ENCODE peak calls at places on chromosomes 2 and 18, in four cellular contexts. One of them, this sample, is unnamed.

GRCh38 chr2:84888401-84889276 is 7.8 kb upstream of the TRABD2A start:
- DNase-seq in CD8-positive, alpha-beta memory T cell: no peak
- DNase-seq in fibroblast of lung: peak
- DNase-seq in tibial artery: no peak
- DNase-seq in this sample: no peak

GRCh38 chr2:39607538-39608211 is 58.0 kb upstream of the TMEM178A start:
- DNase-seq in tibial artery: no peak
- DNase-seq in CD8-positive, alpha-beta memory T cell: no peak
- DNase-seq in fibroblast of lung: no peak
- DNase-seq in this sample: no peak

GRCh38 chr2:239298126-239298804 is 102.6 kb downstream of the HDAC4 start:
- DNase-seq in CD8-positive, alpha-beta memory T cell: peak
- DNase-seq in tibial artery: peak
- DNase-seq in fibroblast of lung: no peak
- DNase-seq in this sample: no peak

GRCh38 chr18:56538756-56539155 is 99.6 kb downstream of the TXNL1 start:
- DNase-seq in CD8-positive, alpha-beta memory T cell: no peak
- DNase-seq in tibial artery: no peak
- DNase-seq in fibroblast of lung: peak
- DNase-seq in this sample: no peak

GRCh38 chr2:7672027-7672684 is 754.9 kb downstream of the RNF144A start:
- DNase-seq in tibial artery: no peak
- DNase-seq in CD8-positive, alpha-beta memory T cell: peak
- DNase-seq in fibroblast of lung: peak
- DNase-seq in this sample: peak

GRCh38 chr2:174868916-174869315 is 104.6 kb upstream of the CHRNA1 start:
- DNase-seq in CD8-positive, alpha-beta memory T cell: no peak
- DNase-seq in tibial artery: no peak
- DNase-seq in fibroblast of lung: no peak
- DNase-seq in this sample: no peak

GRCh38 chr2:88542668-88543067 is 84.6 kb downstream of the EIF2AK3 start:
- DNase-seq in CD8-positive, alpha-beta memory T cell: no peak
- DNase-seq in tibial artery: no peak
- DNase-seq in fibroblast of lung: no peak
- DNase-seq in this sample: no peak

GRCh38 chr2:126901459-126901858 is 2.8 kb downstream of the TEX51 start:
- DNase-seq in fibroblast of lung: no peak
- DNase-seq in CD8-positive, alpha-beta memory T cell: no peak
- DNase-seq in tibial artery: no peak
- DNase-seq in this sample: no peak

GRCh38 chr2:230904856-230905447 is 20.1 kb downstream of the GPR55 start:
- DNase-seq in CD8-positive, alpha-beta memory T cell: no peak
- DNase-seq in fibroblast of lung: no peak
- DNase-seq in tibial artery: no peak
- DNase-seq in this sample: no peak

GRCh38 chr2:144151877-144152276 is 368.0 kb downstream of the ZEB2 start:
- DNase-seq in tibial artery: no peak
- DNase-seq in fibroblast of lung: no peak
- DNase-seq in CD8-positive, alpha-beta memory T cell: no peak
- DNase-seq in this sample: no peak

GRCh38 chr18:8501044-8501443 is 108.2 kb upstream of the RAB12 start:
- DNase-seq in tibial artery: no peak
- DNase-seq in CD8-positive, alpha-beta memory T cell: no peak
- DNase-seq in fibroblast of lung: no peak
- DNase-seq in this sample: no peak

GRCh38 chr2:3296182-3296972 is 81.2 kb downstream of the EIPR1 start:
- DNase-seq in tibial artery: no peak
- DNase-seq in CD8-positive, alpha-beta memory T cell: no peak
- DNase-seq in fibroblast of lung: no peak
- DNase-seq in this sample: no peak

GRCh38 chr2:151063271-151063670 is 198.4 kb downstream of the RBM43 start:
- DNase-seq in fibroblast of lung: peak
- DNase-seq in CD8-positive, alpha-beta memory T cell: no peak
- DNase-seq in tibial artery: no peak
- DNase-seq in this sample: no peak

GRCh38 chr18:9348079-9348671 is 13.6 kb downstream of the TWSG1 start:
- DNase-seq in fibroblast of lung: peak
- DNase-seq in tibial artery: no peak
- DNase-seq in CD8-positive, alpha-beta memory T cell: no peak
- DNase-seq in this sample: no peak

GRCh38 chr2:52369176-52369575 is 1337.2 kb upstream of the NRXN1 start:
- DNase-seq in CD8-positive, alpha-beta memory T cell: no peak
- DNase-seq in tibial artery: no peak
- DNase-seq in fibroblast of lung: no peak
- DNase-seq in this sample: no peak

GRCh38 chr2:100577777-100578176 is 15.0 kb downstream of the PDCL3 start:
- DNase-seq in CD8-positive, alpha-beta memory T cell: no peak
- DNase-seq in tibial artery: no peak
- DNase-seq in fibroblast of lung: peak
- DNase-seq in this sample: no peak

GRCh38 chr2:126707941-126708340 is 52.0 kb downstream of the GYPC start:
- DNase-seq in tibial artery: no peak
- DNase-seq in CD8-positive, alpha-beta memory T cell: no peak
- DNase-seq in fibroblast of lung: no peak
- DNase-seq in this sample: no peak

GRCh38 chr2:100451734-100452133 is 18.5 kb upstream of the NMS start:
- DNase-seq in tibial artery: no peak
- DNase-seq in CD8-positive, alpha-beta memory T cell: no peak
- DNase-seq in fibroblast of lung: no peak
- DNase-seq in this sample: no peak

GRCh38 chr2:173631123-173631450 is 276.4 kb downstream of the CDCA7 start:
- DNase-seq in CD8-positive, alpha-beta memory T cell: no peak
- DNase-seq in fibroblast of lung: peak
- DNase-seq in tibial artery: no peak
- DNase-seq in this sample: no peak

GRCh38 chr18:65907281-65907680 is 156.5 kb downstream of the CDH7 start:
- DNase-seq in fibroblast of lung: no peak
- DNase-seq in tibial artery: no peak
- DNase-seq in CD8-positive, alpha-beta memory T cell: no peak
- DNase-seq in this sample: no peak

GRCh38 chr2:227163998-227164744 is at the start of the genes COL4A3 and COL4A4:
- DNase-seq in CD8-positive, alpha-beta memory T cell: no peak
- DNase-seq in tibial artery: peak
- DNase-seq in fibroblast of lung: peak
- DNase-seq in this sample: peak

GRCh38 chr18:30903566-30903965 is 139.0 kb downstream of the DSC3 start:
- DNase-seq in fibroblast of lung: peak
- DNase-seq in tibial artery: no peak
- DNase-seq in CD8-positive, alpha-beta memory T cell: no peak
- DNase-seq in this sample: no peak

GRCh38 chr2:8617590-8617989 is 64.3 kb upstream of the ID2 start:
- DNase-seq in fibroblast of lung: no peak
- DNase-seq in CD8-positive, alpha-beta memory T cell: no peak
- DNase-seq in tibial artery: no peak
- DNase-seq in this sample: no peak

GRCh38 chr2:143231257-143231650 is 102.0 kb downstream of the ARHGAP15 start:
- DNase-seq in fibroblast of lung: peak
- DNase-seq in CD8-positive, alpha-beta memory T cell: no peak
- DNase-seq in tibial artery: no peak
- DNase-seq in this sample: no peak

GRCh38 chr2:153622285-153622684 is 143.7 kb upstream of the RPRM start:
- DNase-seq in CD8-positive, alpha-beta memory T cell: no peak
- DNase-seq in tibial artery: no peak
- DNase-seq in fibroblast of lung: no peak
- DNase-seq in this sample: no peak

GRCh38 chr2:88880441-88880953 is 189.0 kb downstream of the RPIA start:
- DNase-seq in CD8-positive, alpha-beta memory T cell: peak
- DNase-seq in tibial artery: peak
- DNase-seq in fibroblast of lung: peak
- DNase-seq in this sample: no peak

GRCh38 chr2:63057249-63058148 is 6.9 kb downstream of the OTX1 start:
- DNase-seq in CD8-positive, alpha-beta memory T cell: no peak
- DNase-seq in tibial artery: no peak
- DNase-seq in fibroblast of lung: no peak
- DNase-seq in this sample: peak
- H3K4me3 ChIP-seq in CD8-positive, alpha-beta memory T cell: no peak
- H3K4me3 ChIP-seq in tibial artery: no peak
- H3K4me3 ChIP-seq in fibroblast of lung: no peak
- H3K4me3 ChIP-seq in this sample: peak

GRCh38 chr2:155442755-155443372 is 744.4 kb downstream of the KCNJ3 start:
- DNase-seq in tibial artery: no peak
- DNase-seq in CD8-positive, alpha-beta memory T cell: no peak
- DNase-seq in fibroblast of lung: peak
- DNase-seq in this sample: no peak
- H3K4me3 ChIP-seq in tibial artery: no peak
- H3K4me3 ChIP-seq in CD8-positive, alpha-beta memory T cell: no peak
- H3K4me3 ChIP-seq in fibroblast of lung: no peak
- H3K4me3 ChIP-seq in this sample: no peak

GRCh38 chr2:235710933-235711332 is 217.1 kb downstream of the AGAP1 start:
- DNase-seq in CD8-positive, alpha-beta memory T cell: no peak
- DNase-seq in fibroblast of lung: no peak
- DNase-seq in tibial artery: no peak
- DNase-seq in this sample: no peak
- H3K4me3 ChIP-seq in CD8-positive, alpha-beta memory T cell: no peak
- H3K4me3 ChIP-seq in fibroblast of lung: no peak
- H3K4me3 ChIP-seq in tibial artery: no peak
- H3K4me3 ChIP-seq in this sample: no peak

GRCh38 chr2:159285433-159285832 is 1.1 kb downstream of the WDSUB1 start:
- DNase-seq in CD8-positive, alpha-beta memory T cell: no peak
- DNase-seq in tibial artery: no peak
- DNase-seq in fibroblast of lung: no peak
- DNase-seq in this sample: peak

GRCh38 chr2:159286709-159287441 is 372 bp upstream of the WDSUB1 start:
- DNase-seq in fibroblast of lung: peak
- DNase-seq in CD8-positive, alpha-beta memory T cell: peak
- DNase-seq in tibial artery: peak
- DNase-seq in this sample: peak

GRCh38 chr2:159285929-159286708 is at the start of gene WDSUB1:
- DNase-seq in tibial artery: peak
- DNase-seq in fibroblast of lung: peak
- DNase-seq in CD8-positive, alpha-beta memory T cell: no peak
- DNase-seq in this sample: peak

GRCh38 chr2:159290289-159290907 is 3.9 kb upstream of the WDSUB1 start:
- DNase-seq in fibroblast of lung: peak
- DNase-seq in CD8-positive, alpha-beta memory T cell: no peak
- DNase-seq in tibial artery: peak
- DNase-seq in this sample: peak

GRCh38 chr2:159287733-159288132 is 1.2 kb upstream of the WDSUB1 start:
- DNase-seq in fibroblast of lung: no peak
- DNase-seq in tibial artery: no peak
- DNase-seq in CD8-positive, alpha-beta memory T cell: no peak
- DNase-seq in this sample: no peak
- H3K4me3 ChIP-seq in fibroblast of lung: no peak
- H3K4me3 ChIP-seq in tibial artery: no peak
- H3K4me3 ChIP-seq in CD8-positive, alpha-beta memory T cell: no peak
- H3K4me3 ChIP-seq in this sample: no peak

DNA sequence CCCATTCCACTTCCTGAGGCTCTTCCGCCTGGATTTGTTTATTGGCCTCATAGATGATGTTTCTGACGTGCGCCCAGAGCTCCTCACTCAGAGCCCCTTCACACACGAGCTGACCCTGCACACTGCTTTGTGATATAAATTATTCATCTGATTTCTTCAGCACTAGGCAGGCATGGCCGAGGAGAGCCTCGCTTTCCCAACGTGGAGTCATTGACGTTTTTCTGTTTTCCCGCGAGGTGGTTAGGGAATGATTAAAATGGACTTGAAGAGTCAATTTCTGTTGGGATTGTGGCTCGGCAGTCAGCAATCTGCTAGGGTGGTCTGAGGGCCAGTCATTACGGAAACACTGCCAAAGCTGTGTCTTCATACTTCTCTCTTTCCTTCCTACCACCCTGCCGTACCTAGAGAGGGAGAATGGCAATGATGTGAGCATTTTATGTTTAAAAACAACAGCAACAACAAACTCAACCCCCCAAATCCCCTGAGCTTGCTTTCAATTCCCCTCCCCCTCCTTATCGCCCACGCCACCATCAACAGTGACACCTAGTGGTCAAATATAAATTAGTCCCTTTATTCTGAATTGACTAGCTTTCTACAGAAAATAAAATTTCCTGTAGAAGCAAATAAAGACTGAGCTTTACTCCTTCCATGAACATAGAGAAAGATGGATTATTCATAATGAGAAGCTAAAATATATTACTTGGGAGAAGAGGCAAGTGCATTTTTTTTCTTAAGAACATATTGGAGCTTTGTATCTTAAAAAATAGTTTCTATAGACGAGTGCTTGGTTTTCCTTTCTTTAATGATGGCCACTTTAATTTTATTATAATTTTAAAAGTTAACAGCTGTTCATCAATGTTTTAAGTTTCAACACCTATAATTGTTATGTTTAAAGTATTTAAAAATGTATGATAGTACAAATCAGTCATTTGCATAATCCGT is 285.1 kb downstream of the MTX2 start:
- DNase-seq in CD8-positive, alpha-beta memory T cell: no peak
- DNase-seq in tibial artery: no peak
- DNase-seq in fibroblast of lung: peak
- DNase-seq in this sample: no peak
- H3K4me3 ChIP-seq in CD8-positive, alpha-beta memory T cell: peak
- H3K4me3 ChIP-seq in tibial artery: peak
- H3K4me3 ChIP-seq in fibroblast of lung: peak
- H3K4me3 ChIP-seq in this sample: peak

GRCh38 chr2:41927581-41928260 is 120.1 kb upstream of the PKDCC start:
- DNase-seq in CD8-positive, alpha-beta memory T cell: no peak
- DNase-seq in fibroblast of lung: no peak
- DNase-seq in tibial artery: no peak
- DNase-seq in this sample: no peak
- H3K4me3 ChIP-seq in CD8-positive, alpha-beta memory T cell: no peak
- H3K4me3 ChIP-seq in fibroblast of lung: no peak
- H3K4me3 ChIP-seq in tibial artery: no peak
- H3K4me3 ChIP-seq in this sample: no peak

DNA sequence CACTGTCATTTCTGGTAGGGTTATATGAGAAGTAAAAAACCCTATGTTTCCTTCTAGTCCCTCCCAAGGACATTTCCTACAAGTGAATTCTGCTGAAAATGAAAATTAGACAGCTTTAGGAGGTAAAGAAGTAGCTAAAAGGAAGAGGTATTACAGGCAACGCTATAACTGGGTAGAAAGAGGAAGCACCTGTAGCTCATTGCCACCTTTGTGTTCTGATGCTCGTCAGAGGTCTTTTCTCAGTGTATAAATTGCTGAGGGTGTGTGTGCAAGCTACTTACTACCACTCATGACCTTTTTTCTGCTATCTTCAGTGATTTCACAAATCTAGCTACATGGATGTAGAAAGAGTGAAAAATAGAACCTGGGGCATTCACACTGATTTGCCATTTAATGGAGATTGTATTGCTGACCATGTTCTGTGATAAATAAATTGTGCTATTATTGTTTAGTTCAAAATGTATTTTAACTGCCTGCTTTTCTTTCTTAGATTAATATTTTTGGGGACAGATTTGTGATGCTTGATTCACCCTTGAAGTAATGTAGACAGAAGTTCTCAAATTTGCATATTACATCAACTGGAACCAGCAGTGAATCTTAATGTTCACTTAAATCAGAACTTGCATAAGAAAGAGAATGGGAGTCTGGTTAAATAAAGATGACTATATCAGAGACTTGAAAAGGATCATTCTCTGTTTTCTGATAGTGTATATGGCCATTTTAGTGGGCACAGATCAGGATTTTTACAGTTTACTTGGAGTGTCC is 1.6 kb downstream of the DNAJC10 start:
- DNase-seq in fibroblast of lung: no peak
- DNase-seq in CD8-positive, alpha-beta memory T cell: no peak
- DNase-seq in tibial artery: no peak
- DNase-seq in this sample: peak
- H3K4me3 ChIP-seq in fibroblast of lung: peak
- H3K4me3 ChIP-seq in CD8-positive, alpha-beta memory T cell: peak
- H3K4me3 ChIP-seq in tibial artery: peak
- H3K4me3 ChIP-seq in this sample: peak